ENCODE peak calls at places on chromosomes 12 and 14, in six cellular contexts. H, J, V, B, X and E are unnamed samples.

GRCh38 chr12:116528067-116528466 is 31.1 kb upstream of the MAP1LC3B2 start:
- ATAC-seq in V (no peak), B (no peak), J (no peak), H (no peak), X (no peak), E (no peak)

GRCh38 chr12:47560408-47560807 is 145.4 kb downstream of the RPAP3 start:
- ATAC-seq in J (no peak), X (no peak), V (no peak), H (no peak), B (no peak), E (no peak)

GRCh38 chr14:22476005-22476751 is 112.8 kb downstream of the DAD1 start:
- ATAC-seq in X (no peak), B (peak; percentile 43), J (no peak), H (no peak), V (no peak), E (no peak)

GRCh38 chr12:79407671-79408622 is 282.8 kb downstream of the PAWR start:
- ATAC-seq in B (peak; percentile 99), H (peak; percentile 99), V (peak; percentile 70), J (peak; percentile 100), X (peak; percentile 85), E (peak; percentile 67)

GRCh38 chr12:19953734-19954133 is 414.6 kb upstream of the PDE3A start:
- ATAC-seq in X (no peak), J (no peak), V (peak; percentile 55), H (no peak), B (no peak), E (no peak)

GRCh38 chr12:93390565-93391297 is 13.0 kb downstream of the NUDT4 start:
- ATAC-seq in J (no peak), V (peak; percentile 19), X (no peak), B (peak; percentile 58), H (no peak), E (no peak)

GRCh38 chr12:57127710-57128518 is at the start of gene LRP1:
- ATAC-seq in X (peak; percentile 85), H (peak; percentile 71), J (peak; percentile 72), B (peak; percentile 47), V (peak; percentile 79), E (peak; percentile 83)

GRCh38 chr12:24398605-24399004 is 449.1 kb upstream of the SOX5 start:
- ATAC-seq in H (no peak), V (no peak), J (no peak), X (no peak), B (peak; percentile 62), E (no peak)

GRCh38 chr12:69630191-69630590 is 19.5 kb upstream of the LRRC10 start:
- ATAC-seq in J (peak; percentile 93), V (no peak), B (peak; percentile 31), X (no peak), H (peak; percentile 43), E (no peak)

GRCh38 chr14:81478446-81478845 is 55.2 kb downstream of the SEL1L start:
- ATAC-seq in V (peak; percentile 65), B (peak; percentile 37), H (no peak), J (no peak), X (peak; percentile 33), E (no peak)

GRCh38 chr12:124030510-124030909 is 57.5 kb downstream of the ZNF664 start:
- ATAC-seq in X (peak; percentile 51), H (no peak), B (no peak), V (peak; percentile 24), J (no peak), E (peak; percentile 32)

GRCh38 chr12:98738539-98738938 is 93.4 kb downstream of the APAF1 start:
- ATAC-seq in V (no peak), B (no peak), J (no peak), X (no peak), H (no peak), E (no peak)

GRCh38 chr12:7935773-7936581 is at the start of gene SLC2A3:
- ATAC-seq in V (peak; percentile 79), X (peak; percentile 54), J (peak; percentile 42), B (peak; percentile 61), H (peak; percentile 69), E (peak; percentile 78)

GRCh38 chr12:72442217-72442616 is 170.0 kb downstream of the TRHDE start:
- ATAC-seq in X (no peak), B (no peak), H (no peak), J (no peak), V (no peak), E (no peak)

GRCh38 chr12:112998997-112999767 is 20.9 kb downstream of the OAS2 start:
- ATAC-seq in H (no peak), X (no peak), B (peak; percentile 97), J (no peak), V (no peak), E (no peak)

GRCh38 chr14:78974691-78975090 is 804.5 kb downstream of the NRXN3 start:
- ATAC-seq in X (no peak), V (no peak), B (no peak), J (no peak), H (no peak), E (no peak)

GRCh38 chr14:53412819-53413664 is 259.9 kb upstream of the DDHD1 start:
- ATAC-seq in X (no peak), B (peak; percentile 47), H (peak; percentile 68), V (no peak), J (peak; percentile 79), E (no peak)

GRCh38 chr14:22870811-22871199 is 735 bp upstream of the LRP10 start:
- ATAC-seq in V (peak; percentile 15), X (no peak), J (peak; percentile 0), H (peak; percentile 25), B (peak; percentile 64), E (peak; percentile 30)

GRCh38 chr12:7206691-7207090 is 17.2 kb downstream of the PEX5 start:
- ATAC-seq in B (no peak), V (no peak), H (no peak), J (no peak), X (no peak), E (no peak)

GRCh38 chr12:96471368-96472040 is 17.9 kb upstream of the CFAP54 start:
- ATAC-seq in V (no peak), H (no peak), J (no peak), B (no peak), X (no peak), E (no peak)

GRCh38 chr12:33672879-33673577 is 233.4 kb upstream of the SYT10 start:
- ATAC-seq in V (no peak), J (no peak), X (no peak), H (no peak), B (no peak), E (no peak)

GRCh38 chr12:120259418-120260202 is 5.9 kb downstream of the PXN start:
- ATAC-seq in J (peak; percentile 14), V (peak; percentile 30), B (no peak), X (no peak), H (no peak), E (peak; percentile 48)

GRCh38 chr12:128259556-128260070 is 7.4 kb upstream of the TMEM132C start:
- ATAC-seq in H (no peak), X (peak; percentile 52), V (no peak), B (no peak), J (peak; percentile 52), E (no peak)

GRCh38 chr14:93685121-93685520 is 103.2 kb downstream of the PRIMA1 start:
- ATAC-seq in H (no peak), X (no peak), B (no peak), V (no peak), J (no peak), E (no peak)

GRCh38 chr12:89211456-89211855 is 140.8 kb downstream of the DUSP6 start:
- ATAC-seq in V (no peak), B (no peak), H (no peak), X (no peak), J (no peak), E (no peak)

DNA sequence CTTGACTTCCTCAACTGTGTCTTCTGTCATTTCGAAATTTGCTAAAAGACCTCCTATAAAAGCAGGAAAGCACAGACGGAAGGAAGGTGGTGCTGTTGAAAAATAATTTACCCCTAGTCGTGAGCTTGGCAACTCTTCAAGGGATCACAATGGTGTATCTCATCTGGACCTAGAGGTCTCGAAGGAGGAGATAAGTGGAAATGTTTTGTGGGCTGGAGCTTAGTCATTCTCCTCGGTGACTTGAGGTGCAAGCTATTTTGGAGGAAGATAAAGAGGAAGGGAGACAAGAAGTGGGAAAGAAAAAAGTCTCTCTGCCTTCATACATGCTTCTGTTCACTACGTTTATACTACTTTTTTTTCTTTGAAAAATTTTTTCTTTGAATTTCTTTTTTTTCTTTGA is 89.9 kb downstream of the FLRT2 start:
- ATAC-seq in X (no peak), J (no peak), B (no peak), H (no peak), V (no peak), E (no peak)
- TF ChIP-seq POLR2A in X (no peak), J (no peak), B (no peak), H (no peak), V (no peak), E (no peak)

GRCh38 chr12:14827043-14827442 is 13.1 kb upstream of the SMCO3 start:
- ATAC-seq in H (no peak), B (no peak), X (no peak), V (no peak), J (no peak), E (no peak)
- TF ChIP-seq POLR2A in H (no peak), B (no peak), X (no peak), V (no peak), J (no peak), E (no peak)

DNA sequence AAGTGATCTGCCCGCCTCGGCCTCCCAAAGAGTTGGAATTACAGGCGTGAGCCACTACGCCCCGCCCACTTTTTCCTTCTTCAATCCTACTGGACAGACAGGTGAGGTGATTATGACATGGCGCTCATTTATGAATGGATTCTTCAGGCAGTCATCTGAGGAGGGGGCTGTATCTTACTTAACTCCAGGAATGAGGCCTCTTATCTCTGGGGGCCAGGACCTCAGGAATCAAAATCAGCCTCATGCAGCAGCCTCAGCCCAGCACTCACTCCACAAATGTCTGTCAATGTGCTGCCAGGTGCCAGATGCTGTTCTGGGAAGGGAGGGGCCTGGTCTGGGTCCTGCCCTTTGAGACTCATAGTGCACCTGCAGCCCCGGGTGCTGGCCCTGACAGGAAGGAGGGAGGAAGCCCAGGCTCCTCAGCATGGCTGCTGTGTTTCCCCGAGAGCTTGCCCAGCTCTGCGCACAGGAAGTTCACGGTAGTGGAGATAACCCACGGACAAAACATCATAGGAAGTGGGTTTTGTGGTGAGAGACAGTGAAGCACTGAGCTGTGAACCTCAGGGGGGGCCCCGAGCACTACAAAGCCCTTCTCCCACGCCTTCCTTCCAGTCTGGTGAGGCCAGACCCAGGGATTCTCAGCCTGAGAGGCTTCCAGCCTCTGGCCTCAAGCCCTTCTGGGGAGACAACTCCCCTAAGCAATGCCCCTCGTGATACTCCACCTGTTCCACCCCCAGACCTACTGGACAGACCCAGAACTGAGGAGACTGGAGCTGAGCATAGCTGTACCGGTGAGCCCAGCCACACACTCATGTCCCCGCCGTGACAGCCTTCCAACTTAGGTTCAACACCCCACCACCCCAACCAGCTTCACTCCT is 22.3 kb downstream of the GALNT6 start:
- ATAC-seq in J (no peak), V (peak; percentile 28), H (no peak), X (no peak), B (peak; percentile 99), E (no peak)
- TF ChIP-seq POLR2A in J (no peak), V (no peak), H (no peak), X (no peak), B (peak; percentile 59), E (no peak)

DNA sequence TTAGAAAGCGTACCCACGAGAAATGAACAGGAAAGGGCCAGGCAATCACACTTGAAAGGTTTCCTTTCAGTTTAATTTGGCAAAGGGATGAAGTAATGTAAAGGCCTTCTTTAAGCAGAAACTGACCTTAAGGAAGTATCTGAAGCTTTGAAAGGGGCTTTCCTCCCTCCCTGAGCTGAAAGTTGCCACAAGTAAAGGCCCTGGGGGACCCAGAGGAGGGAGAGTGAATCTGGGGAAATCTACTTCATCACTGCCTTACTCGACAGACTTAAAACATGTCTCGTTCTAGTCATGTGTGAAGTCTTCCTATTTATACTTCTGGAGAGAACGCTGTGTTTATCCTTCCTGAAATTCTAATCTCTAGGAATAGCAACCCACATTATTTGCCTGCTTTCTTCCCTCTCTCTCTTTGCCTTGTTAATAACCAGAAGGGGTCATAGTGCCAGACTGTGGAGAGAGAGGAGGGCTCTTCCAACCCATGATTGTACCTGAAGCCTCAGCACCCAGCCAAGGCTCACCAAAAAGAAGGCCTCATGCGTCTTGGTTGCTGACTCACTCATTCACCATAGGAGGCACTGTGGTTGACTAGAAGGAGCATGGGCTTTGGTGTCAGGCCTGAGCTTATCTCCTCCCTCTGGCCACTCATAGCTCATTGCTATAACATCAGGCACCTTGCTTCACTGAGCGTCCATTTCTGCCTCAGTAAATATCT is 10.2 kb upstream of the GPX2 start:
- ATAC-seq in J (no peak), H (peak; percentile 36), X (no peak), B (peak; percentile 87), V (no peak), E (no peak)
- TF ChIP-seq POLR2A in J (no peak), H (no peak), X (no peak), B (no peak), V (no peak), E (no peak)